ENCODE peak calls at places on chromosomes 12 and 14, in nine cellular contexts. X, Y, P, V, T, U, C, B and R are unnamed samples.
A peak's percentile ranks its signal among the peaks of the same experiment; 100 is the strongest.

GRCh38 chr14:75030147-75030546 is 21.1 kb downstream of the MLH3 start:
- DNase-seq in X (no peak), Y (no peak), P (no peak), V (no peak), T (no peak), U (no peak), C (no peak), B (no peak), R (no peak)

GRCh38 chr12:123966596-123966995 is 6.0 kb downstream of the CCDC92 start:
- DNase-seq in X (no peak), Y (no peak), P (no peak), V (no peak), T (no peak), U (no peak), C (no peak), B (no peak), R (no peak)

GRCh38 chr14:21071225-21072041 is 1.3 kb downstream of the ARHGEF40 start:
- DNase-seq in X (peak; percentile 92), Y (peak; percentile 93), P (peak; percentile 85), V (peak; percentile 90), T (peak; percentile 98), U (peak; percentile 71), C (peak; percentile 73), B (peak; percentile 97), R (peak; percentile 80)

GRCh38 chr12:26153421-26154154 is 28.8 kb upstream of the BHLHE41 start:
- DNase-seq in X (peak; percentile 15), Y (no peak), P (no peak), V (no peak), T (peak; percentile 57), U (peak; percentile 13), C (no peak), B (no peak), R (no peak)

GRCh38 chr14:26820101-26820500 is 222.3 kb upstream of the NOVA1 start:
- DNase-seq in X (no peak), Y (no peak), P (no peak), V (no peak), T (no peak), U (no peak), C (no peak), B (no peak), R (no peak)

GRCh38 chr12:120720972-120721801 is 4.4 kb upstream of the ACADS start:
- DNase-seq in X (no peak), Y (no peak), P (no peak), V (no peak), T (no peak), U (no peak), C (no peak), B (no peak), R (no peak)

GRCh38 chr12:58639323-58639934 is 280.9 kb downstream of the LRIG3 start:
- DNase-seq in X (no peak), Y (no peak), P (no peak), V (no peak), T (peak; percentile 37), U (no peak), C (no peak), B (no peak), R (no peak)

GRCh38 chr12:46221255-46222128 is 47.4 kb downstream of the SLC38A1 start:
- DNase-seq in X (no peak), Y (no peak), P (no peak), V (no peak), T (peak; percentile 18), U (no peak), C (no peak), B (no peak), R (no peak)

GRCh38 chr14:60324837-60325236 is 75.8 kb downstream of the PPM1A start:
- DNase-seq in X (no peak), Y (no peak), P (no peak), V (no peak), T (no peak), U (no peak), C (no peak), B (no peak), R (no peak)

GRCh38 chr12:131457331-131458047 is 253.4 kb upstream of the SFSWAP start:
- DNase-seq in X (no peak), Y (no peak), P (peak; percentile 4), V (no peak), T (no peak), U (no peak), C (peak; percentile 17), B (peak; percentile 69), R (no peak)

GRCh38 chr12:104057771-104058197 is 6.5 kb upstream of the HCFC2 start:
- DNase-seq in X (no peak), Y (peak; percentile 37), P (no peak), V (peak; percentile 46), T (peak; percentile 50), U (no peak), C (no peak), B (no peak), R (no peak)

GRCh38 chr12:57521475-57522018 is 1.1 kb upstream of the MBD6 start:
- DNase-seq in X (peak; percentile 55), Y (no peak), P (peak; percentile 70), V (peak; percentile 78), T (no peak), U (no peak), C (peak; percentile 48), B (peak; percentile 88), R (no peak)

GRCh38 chr12:91991397-91992187 is 154.1 kb downstream of the BTG1 start:
- DNase-seq in X (no peak), Y (peak; percentile 52), P (no peak), V (no peak), T (peak; percentile 6), U (no peak), C (no peak), B (no peak), R (no peak)

DNA sequence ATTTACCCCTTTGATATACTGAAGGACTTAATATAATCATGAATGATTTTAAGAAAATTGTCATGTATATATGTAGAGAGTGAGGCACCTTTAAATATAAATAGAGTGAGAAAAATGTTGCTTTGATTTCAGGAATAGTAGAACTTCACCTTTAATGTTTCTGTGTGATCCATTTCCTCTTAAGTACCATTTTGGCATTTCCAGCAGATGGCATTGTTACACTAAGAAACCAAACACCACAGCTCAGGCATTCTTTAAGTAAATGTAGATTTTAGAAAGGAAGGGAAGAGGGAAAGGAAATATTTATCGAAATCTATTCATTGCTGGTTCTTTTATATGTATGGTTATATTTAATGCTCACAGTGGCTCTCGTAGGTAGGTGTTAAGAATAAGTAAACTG is 556.7 kb upstream of the FBXO33 start:
- DNase-seq in X (no peak), Y (peak; percentile 61), P (no peak), V (peak; percentile 61), T (peak; percentile 54), U (no peak), C (no peak), B (no peak), R (no peak)
- TF ChIP-seq CTCF in X (no peak), Y (peak; percentile 89), P (no peak), V (peak; percentile 74), T (peak; percentile 58), U (no peak), C (no peak), B (no peak), R (no peak)

DNA sequence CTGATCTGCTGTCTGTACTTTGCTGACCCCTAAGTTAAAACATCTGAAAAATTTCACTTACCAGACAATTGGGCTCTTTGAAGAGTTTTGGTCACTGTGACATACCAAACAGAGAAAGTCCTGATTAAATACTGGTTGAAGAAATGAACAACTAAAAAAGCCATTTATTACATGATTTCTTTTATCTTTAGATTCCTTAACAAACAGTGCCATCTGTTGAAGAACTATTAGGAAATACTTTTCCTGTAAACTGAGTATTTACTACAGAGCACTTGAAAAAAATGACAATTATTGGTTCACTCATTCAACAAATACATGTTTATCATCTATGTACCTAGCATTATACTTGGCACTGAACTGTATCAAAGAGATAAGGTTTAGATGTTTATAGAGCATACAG is 6.5 kb upstream of the WASHC4 start:
- DNase-seq in X (no peak), Y (no peak), P (no peak), V (no peak), T (no peak), U (no peak), C (no peak), B (no peak), R (no peak)
- TF ChIP-seq CTCF in X (no peak), Y (peak; percentile 62), P (no peak), V (peak; percentile 12), T (peak; percentile 40), U (no peak), C (no peak), B (no peak), R (no peak)

DNA sequence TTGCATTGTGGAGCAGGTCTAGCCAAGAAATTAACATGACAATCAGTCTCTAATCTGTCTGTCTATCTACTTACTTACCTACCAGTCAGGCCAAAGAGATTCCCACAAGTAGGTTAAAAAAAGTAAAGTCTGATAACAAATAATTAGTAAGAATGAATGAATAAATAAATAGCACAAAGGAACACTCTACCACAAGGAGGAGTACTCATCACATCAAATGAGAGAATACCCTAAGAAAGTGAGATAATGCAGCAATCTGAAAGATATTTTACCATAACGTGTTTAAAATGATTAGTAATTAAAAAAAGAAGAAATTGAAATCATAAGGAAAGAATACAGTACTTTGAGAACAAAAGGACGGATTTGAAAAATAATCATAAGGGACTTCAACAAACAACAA is 187.2 kb downstream of the SYNE2 start:
- DNase-seq in X (no peak), Y (no peak), P (no peak), V (no peak), T (no peak), U (no peak), C (no peak), B (no peak), R (no peak)
- TF ChIP-seq CTCF in X (no peak), Y (peak; percentile 29), P (no peak), V (peak; percentile 8), T (peak; percentile 40), U (peak; percentile 30), C (no peak), B (no peak), R (no peak)

DNA sequence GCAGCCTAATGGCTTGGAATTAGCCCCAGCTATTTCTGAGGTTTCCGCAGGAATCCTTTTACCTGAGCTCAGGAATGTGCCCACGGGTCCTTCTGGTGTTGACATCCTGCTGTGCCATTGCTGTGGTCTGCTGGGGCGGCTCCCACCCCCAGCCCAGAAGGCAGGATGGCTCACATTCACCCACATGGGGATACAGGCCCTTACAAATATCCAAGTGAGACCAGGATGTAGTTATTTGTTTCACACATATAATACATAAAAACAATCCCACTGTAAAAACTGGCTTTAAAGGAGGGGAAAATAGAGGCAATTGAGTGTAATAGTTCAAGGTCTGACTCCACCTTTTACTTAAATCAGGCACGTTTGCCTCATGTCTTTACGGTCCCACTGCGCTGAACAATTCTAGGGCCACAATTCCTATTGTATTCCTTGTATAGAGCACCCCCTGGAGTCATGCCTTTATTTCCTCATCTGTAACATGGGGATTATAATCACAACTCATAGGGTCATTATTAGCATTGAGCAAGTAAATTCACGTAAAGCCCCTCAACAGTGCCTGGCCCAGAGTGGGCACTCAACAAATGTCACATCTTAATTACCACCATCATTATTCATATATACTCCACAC is 57.2 kb upstream of the FICD start:
- DNase-seq in X (no peak), Y (no peak), P (no peak), V (no peak), T (no peak), U (no peak), C (no peak), B (no peak), R (no peak)
- TF ChIP-seq CTCF in X (no peak), Y (no peak), P (no peak), V (no peak), T (peak; percentile 42), U (no peak), C (no peak), B (no peak), R (peak; percentile 5)

GRCh38 chr12:68896881-68897540 is 36.0 kb downstream of the CPM start:
- DNase-seq in X (no peak), Y (peak; percentile 71), P (no peak), V (no peak), T (peak; percentile 48), U (no peak), C (no peak), B (no peak), R (no peak)
- TF ChIP-seq CTCF in X (no peak), Y (no peak), P (no peak), V (no peak), T (no peak), U (no peak), C (no peak), B (no peak), R (no peak)